ENCODE peak calls at places on chromosomes 12 and 14, in seven cellular contexts. One of them, this sample, is unnamed.

GRCh38 chr14:37697489-37698121 is 102.2 kb downstream of the TTC6 start:
- DNase-seq in stomach: no peak
- DNase-seq in HL-60: no peak
- DNase-seq in H1: no peak
- DNase-seq in upper lobe of left lung: no peak
- DNase-seq in SK-N-SH: no peak
- DNase-seq in GM23338: no peak
- DNase-seq in this sample: no peak

GRCh38 chr14:100132161-100132902 is 27.1 kb downstream of the DEGS2 start:
- DNase-seq in GM23338: no peak
- DNase-seq in upper lobe of left lung: peak; percentile 54
- DNase-seq in H1: no peak
- DNase-seq in stomach: no peak
- DNase-seq in HL-60: no peak
- DNase-seq in SK-N-SH: peak; percentile 58
- DNase-seq in this sample: no peak

GRCh38 chr12:388547-389137 is 478 bp downstream of the KDM5A start:
- DNase-seq in HL-60: no peak
- DNase-seq in H1: no peak
- DNase-seq in SK-N-SH: no peak
- DNase-seq in stomach: no peak
- DNase-seq in upper lobe of left lung: peak; percentile 77
- DNase-seq in GM23338: peak; percentile 69
- DNase-seq in this sample: no peak

GRCh38 chr12:32302218-32302826 is 97.0 kb upstream of the FGD4 start:
- DNase-seq in stomach: no peak
- DNase-seq in H1: no peak
- DNase-seq in GM23338: peak; percentile 83
- DNase-seq in upper lobe of left lung: no peak
- DNase-seq in HL-60: no peak
- DNase-seq in SK-N-SH: peak; percentile 55
- DNase-seq in this sample: no peak

GRCh38 chr12:54053625-54054441 is at the start of gene HOXC4:
- DNase-seq in HL-60: no peak
- DNase-seq in GM23338: no peak
- DNase-seq in stomach: peak; percentile 39
- DNase-seq in H1: no peak
- DNase-seq in SK-N-SH: peak; percentile 86
- DNase-seq in upper lobe of left lung: peak; percentile 84
- DNase-seq in this sample: no peak

GRCh38 chr14:68193970-68194634 is 374.5 kb downstream of the RAD51B start:
- DNase-seq in GM23338: no peak
- DNase-seq in H1: no peak
- DNase-seq in SK-N-SH: no peak
- DNase-seq in stomach: no peak
- DNase-seq in HL-60: no peak
- DNase-seq in upper lobe of left lung: no peak
- DNase-seq in this sample: no peak

GRCh38 chr12:25960176-25960575 is 1.7 kb downstream of the RASSF8 start:
- DNase-seq in GM23338: peak; percentile 39
- DNase-seq in stomach: no peak
- DNase-seq in SK-N-SH: peak; percentile 55
- DNase-seq in H1: no peak
- DNase-seq in upper lobe of left lung: no peak
- DNase-seq in HL-60: no peak
- DNase-seq in this sample: no peak

GRCh38 chr12:94941440-94941862 is 62.0 kb downstream of the NDUFA12 start:
- DNase-seq in H1: no peak
- DNase-seq in GM23338: no peak
- DNase-seq in stomach: no peak
- DNase-seq in upper lobe of left lung: no peak
- DNase-seq in HL-60: no peak
- DNase-seq in SK-N-SH: peak; percentile 33
- DNase-seq in this sample: no peak

GRCh38 chr14:22847661-22848341 is 11.4 kb downstream of the MMP14 start:
- DNase-seq in SK-N-SH: peak; percentile 57
- DNase-seq in H1: peak; percentile 53
- DNase-seq in upper lobe of left lung: no peak
- DNase-seq in stomach: no peak
- DNase-seq in HL-60: no peak
- DNase-seq in GM23338: peak; percentile 52
- DNase-seq in this sample: no peak

GRCh38 chr12:67456281-67456918 is 187.2 kb downstream of the CAND1 start:
- DNase-seq in H1: no peak
- DNase-seq in upper lobe of left lung: no peak
- DNase-seq in stomach: no peak
- DNase-seq in GM23338: no peak
- DNase-seq in HL-60: no peak
- DNase-seq in SK-N-SH: peak; percentile 18
- DNase-seq in this sample: no peak

GRCh38 chr14:71250791-71251190 is 343.5 kb downstream of the PCNX1 start:
- DNase-seq in GM23338: no peak
- DNase-seq in SK-N-SH: no peak
- DNase-seq in H1: no peak
- DNase-seq in upper lobe of left lung: no peak
- DNase-seq in stomach: no peak
- DNase-seq in HL-60: no peak
- DNase-seq in this sample: no peak

GRCh38 chr14:61231810-61232209 is 49.3 kb downstream of the TMEM30B start:
- DNase-seq in H1: no peak
- DNase-seq in HL-60: no peak
- DNase-seq in SK-N-SH: no peak
- DNase-seq in stomach: no peak
- DNase-seq in GM23338: no peak
- DNase-seq in upper lobe of left lung: no peak
- DNase-seq in this sample: no peak

GRCh38 chr14:61477845-61478438 is 156.6 kb downstream of the PRKCH start:
- DNase-seq in H1: no peak
- DNase-seq in stomach: peak; percentile 89
- DNase-seq in HL-60: no peak
- DNase-seq in SK-N-SH: no peak
- DNase-seq in GM23338: no peak
- DNase-seq in upper lobe of left lung: peak; percentile 41
- DNase-seq in this sample: peak; percentile 68

GRCh38 chr14:59254911-59255545 is 66.6 kb downstream of the DAAM1 start:
- DNase-seq in H1: no peak
- DNase-seq in HL-60: no peak
- DNase-seq in upper lobe of left lung: no peak
- DNase-seq in GM23338: no peak
- DNase-seq in SK-N-SH: peak; percentile 12
- DNase-seq in stomach: no peak
- DNase-seq in this sample: no peak

GRCh38 chr14:105333613-105334364 is 19.2 kb downstream of the PACS2 start:
- DNase-seq in SK-N-SH: peak; percentile 57
- DNase-seq in GM23338: no peak
- DNase-seq in upper lobe of left lung: peak; percentile 71
- DNase-seq in stomach: no peak
- DNase-seq in HL-60: no peak
- DNase-seq in H1: no peak
- DNase-seq in this sample: no peak

GRCh38 chr12:78470354-78471195 is 394.0 kb upstream of the SYT1 start:
- DNase-seq in SK-N-SH: peak; percentile 6
- DNase-seq in stomach: no peak
- DNase-seq in GM23338: peak; percentile 72
- DNase-seq in upper lobe of left lung: no peak
- DNase-seq in H1: no peak
- DNase-seq in HL-60: no peak
- DNase-seq in this sample: no peak

GRCh38 chr12:25764892-25765291 is 193.6 kb upstream of the RASSF8 start:
- DNase-seq in upper lobe of left lung: no peak
- DNase-seq in SK-N-SH: no peak
- DNase-seq in HL-60: no peak
- DNase-seq in GM23338: no peak
- DNase-seq in H1: no peak
- DNase-seq in stomach: no peak
- DNase-seq in this sample: no peak

GRCh38 chr14:104873380-104874055 is 8.4 kb downstream of the CEP170B start:
- DNase-seq in stomach: no peak
- DNase-seq in GM23338: no peak
- DNase-seq in HL-60: no peak
- DNase-seq in upper lobe of left lung: peak; percentile 75
- DNase-seq in SK-N-SH: no peak
- DNase-seq in H1: peak; percentile 41
- DNase-seq in this sample: no peak

GRCh38 chr12:93183940-93184663 is 193.6 kb upstream of the NUDT4 start:
- DNase-seq in H1: no peak
- DNase-seq in SK-N-SH: peak; percentile 10
- DNase-seq in stomach: no peak
- DNase-seq in GM23338: no peak
- DNase-seq in upper lobe of left lung: peak; percentile 20
- DNase-seq in HL-60: peak; percentile 91
- DNase-seq in this sample: no peak

GRCh38 chr12:124490584-124491305 is 76.7 kb downstream of the NCOR2 start:
- DNase-seq in GM23338: no peak
- DNase-seq in upper lobe of left lung: no peak
- DNase-seq in H1: no peak
- DNase-seq in HL-60: no peak
- DNase-seq in stomach: peak; percentile 96
- DNase-seq in SK-N-SH: peak; percentile 88
- DNase-seq in this sample: no peak

GRCh38 chr12:2013527-2014223 is 9.4 kb upstream of the DCP1B start:
- DNase-seq in GM23338: peak; percentile 44
- DNase-seq in stomach: peak; percentile 29
- DNase-seq in HL-60: no peak
- DNase-seq in H1: no peak
- DNase-seq in SK-N-SH: peak; percentile 69
- DNase-seq in upper lobe of left lung: no peak
- DNase-seq in this sample: no peak

GRCh38 chr12:110741795-110742717 is 635 bp downstream of the PPP1CC start:
- DNase-seq in HL-60: no peak
- DNase-seq in GM23338: peak; percentile 40
- DNase-seq in stomach: peak; percentile 28
- DNase-seq in H1: no peak
- DNase-seq in SK-N-SH: peak; percentile 22
- DNase-seq in upper lobe of left lung: no peak
- DNase-seq in this sample: no peak
- TF ChIP-seq POLR2AphosphoS5 in HL-60: peak; percentile 46
- TF ChIP-seq POLR2AphosphoS5 in GM23338: peak; percentile 8
- TF ChIP-seq POLR2AphosphoS5 in stomach: no peak
- TF ChIP-seq POLR2AphosphoS5 in H1: peak; percentile 54
- TF ChIP-seq POLR2AphosphoS5 in SK-N-SH: no peak
- TF ChIP-seq POLR2AphosphoS5 in upper lobe of left lung: no peak
- TF ChIP-seq POLR2AphosphoS5 in this sample: no peak

DNA sequence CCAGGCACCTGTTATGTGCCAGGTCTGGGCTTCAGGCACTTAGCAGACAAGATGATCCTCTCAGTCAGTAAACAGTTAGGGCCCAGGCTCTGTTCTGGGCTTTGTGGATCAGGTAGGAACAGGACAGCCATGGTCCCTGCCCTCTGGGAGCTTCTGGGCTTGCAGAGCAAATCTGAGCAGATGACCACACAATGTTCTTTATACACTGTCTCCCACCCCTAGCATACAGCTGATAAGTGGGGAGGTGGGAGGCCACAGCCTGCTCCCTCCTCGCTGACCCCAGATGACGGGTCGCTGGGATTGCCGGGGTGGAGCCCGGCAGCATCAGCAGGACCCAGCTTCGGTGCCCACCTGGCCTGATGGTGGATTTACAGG is 53.1 kb upstream of the RIN3 start:
- DNase-seq in H1: no peak
- DNase-seq in upper lobe of left lung: no peak
- DNase-seq in stomach: peak; percentile 8
- DNase-seq in HL-60: no peak
- DNase-seq in GM23338: no peak
- DNase-seq in SK-N-SH: no peak
- DNase-seq in this sample: no peak
- H3K27ac ChIP-seq in H1: no peak overlapping the region
- H3K27ac ChIP-seq in upper lobe of left lung: peak overlapping the region; percentile 81
- H3K27ac ChIP-seq in stomach: peak overlapping the region; percentile 42
- H3K27ac ChIP-seq in HL-60: peak overlapping the region; percentile 71
- H3K27ac ChIP-seq in GM23338: no peak overlapping the region
- H3K27ac ChIP-seq in SK-N-SH: peak overlapping the region; percentile 42
- H3K27ac ChIP-seq in this sample: no peak overlapping the region

GRCh38 chr12:47993491-47993890 is 10.8 kb downstream of the COL2A1 start:
- DNase-seq in upper lobe of left lung: no peak
- DNase-seq in H1: no peak
- DNase-seq in stomach: no peak
- DNase-seq in HL-60: no peak
- DNase-seq in GM23338: no peak
- DNase-seq in SK-N-SH: no peak
- DNase-seq in this sample: no peak

GRCh38 chr12:47995976-47996375 is 8.3 kb downstream of the COL2A1 start:
- DNase-seq in stomach: peak; percentile 65
- DNase-seq in H1: no peak
- DNase-seq in HL-60: no peak
- DNase-seq in upper lobe of left lung: no peak
- DNase-seq in SK-N-SH: no peak
- DNase-seq in GM23338: no peak
- DNase-seq in this sample: no peak

GRCh38 chr12:48000878-48001321 is 3.4 kb downstream of the COL2A1 start:
- DNase-seq in HL-60: no peak
- DNase-seq in H1: no peak
- DNase-seq in GM23338: peak; percentile 84
- DNase-seq in upper lobe of left lung: no peak
- DNase-seq in stomach: no peak
- DNase-seq in SK-N-SH: peak; percentile 53
- DNase-seq in this sample: peak; percentile 52

GRCh38 chr12:47999816-48000215 is 4.5 kb downstream of the COL2A1 start:
- DNase-seq in H1: no peak
- DNase-seq in stomach: no peak
- DNase-seq in HL-60: no peak
- DNase-seq in upper lobe of left lung: no peak
- DNase-seq in SK-N-SH: no peak
- DNase-seq in GM23338: no peak
- DNase-seq in this sample: no peak

GRCh38 chr12:47997321-47997720 is 7.0 kb downstream of the COL2A1 start:
- DNase-seq in HL-60: no peak
- DNase-seq in SK-N-SH: no peak
- DNase-seq in upper lobe of left lung: no peak
- DNase-seq in stomach: peak; percentile 51
- DNase-seq in H1: no peak
- DNase-seq in GM23338: no peak
- DNase-seq in this sample: no peak
- H3K27me3 ChIP-seq in HL-60: peaks cover 59% of the 10 kb centered on the region
- H3K27me3 ChIP-seq in SK-N-SH: peaks cover 76% of the 10 kb centered on the region
- H3K27me3 ChIP-seq in upper lobe of left lung: peaks cover 5% of the 10 kb centered on the region
- H3K27me3 ChIP-seq in stomach: peaks cover 77% of the 10 kb centered on the region
- H3K27me3 ChIP-seq in H1: peaks cover 65% of the 10 kb centered on the region
- H3K27me3 ChIP-seq in GM23338: peaks cover 71% of the 10 kb centered on the region
- H3K27me3 ChIP-seq in this sample: no peaks in the 10 kb centered on the region

GRCh38 chr14:89409961-89410360 is 7.1 kb downstream of the FOXN3 start:
- DNase-seq in stomach: no peak
- DNase-seq in SK-N-SH: no peak
- DNase-seq in HL-60: no peak
- DNase-seq in H1: no peak
- DNase-seq in upper lobe of left lung: no peak
- DNase-seq in GM23338: no peak
- DNase-seq in this sample: no peak

GRCh38 chr14:89407856-89408255 is 9.2 kb downstream of the FOXN3 start:
- DNase-seq in SK-N-SH: no peak
- DNase-seq in GM23338: no peak
- DNase-seq in stomach: no peak
- DNase-seq in upper lobe of left lung: no peak
- DNase-seq in HL-60: no peak
- DNase-seq in H1: no peak
- DNase-seq in this sample: no peak

GRCh38 chr14:89411976-89412375 is 5.1 kb downstream of the FOXN3 start:
- DNase-seq in GM23338: no peak
- DNase-seq in stomach: no peak
- DNase-seq in HL-60: no peak
- DNase-seq in H1: no peak
- DNase-seq in SK-N-SH: no peak
- DNase-seq in upper lobe of left lung: no peak
- DNase-seq in this sample: no peak

GRCh38 chr14:89406941-89407340 is 10.1 kb downstream of the FOXN3 start:
- DNase-seq in HL-60: no peak
- DNase-seq in SK-N-SH: no peak
- DNase-seq in stomach: no peak
- DNase-seq in upper lobe of left lung: no peak
- DNase-seq in GM23338: no peak
- DNase-seq in H1: no peak
- DNase-seq in this sample: no peak

GRCh38 chr14:89408907-89409675 is 7.9 kb downstream of the FOXN3 start:
- DNase-seq in stomach: no peak
- DNase-seq in H1: no peak
- DNase-seq in HL-60: no peak
- DNase-seq in SK-N-SH: no peak
- DNase-seq in GM23338: no peak
- DNase-seq in upper lobe of left lung: no peak
- DNase-seq in this sample: no peak
- TF ChIP-seq POLR2AphosphoS5 in stomach: no peak
- TF ChIP-seq POLR2AphosphoS5 in H1: no peak
- TF ChIP-seq POLR2AphosphoS5 in HL-60: no peak
- TF ChIP-seq POLR2AphosphoS5 in SK-N-SH: no peak
- TF ChIP-seq POLR2AphosphoS5 in GM23338: no peak
- TF ChIP-seq POLR2AphosphoS5 in upper lobe of left lung: no peak
- TF ChIP-seq POLR2AphosphoS5 in this sample: no peak

This sample was measured in breast epithelium.